ENCODE peak calls at places on chromosomes 13 and 19, in five cellular contexts. J is neuronal stem cell, H is H1, K is trophoblast cell, V is mesenchymal stem cell. R is an unnamed sample.

GRCh38 chr19:23481043-23481442 is 85.8 kb upstream of the ZNF91 start:
- DNase-seq in V (no peak), H (no peak), K (no peak), J (no peak), R (no peak)

GRCh38 chr13:113083402-113084061 is 22.1 kb upstream of the F7 start:
- DNase-seq in H (no peak), V (no peak), J (no peak), K (peak; percentile 85), R (no peak)

GRCh38 chr13:49023441-49023840 is 47.7 kb downstream of the FNDC3A start:
- DNase-seq in K (no peak), V (peak; percentile 34), H (no peak), J (no peak), R (no peak)

GRCh38 chr19:33690461-33691427 is 69.0 kb downstream of the CHST8 start:
- DNase-seq in K (no peak), J (no peak), H (no peak), V (no peak), R (no peak)

GRCh38 chr13:33642374-33643065 is 175.4 kb upstream of the RFC3 start:
- DNase-seq in V (peak; percentile 96), K (peak; percentile 67), H (no peak), J (no peak), R (no peak)

GRCh38 chr13:80054806-80055205 is 286.1 kb downstream of the SPRY2 start:
- DNase-seq in H (no peak), V (peak; percentile 60), K (no peak), J (no peak), R (no peak)

GRCh38 chr19:43316591-43317319 is 36.7 kb upstream of the CD177 start:
- DNase-seq in J (no peak), H (peak; percentile 92), K (peak; percentile 59), V (no peak), R (peak; percentile 92)

GRCh38 chr13:30362869-30363268 is 55.5 kb upstream of the KATNAL1 start:
- DNase-seq in H (no peak), J (no peak), V (no peak), K (no peak), R (no peak)

GRCh38 chr19:6590458-6591319 is at the start of gene CD70:
- DNase-seq in K (no peak), H (peak; percentile 79), J (peak; percentile 44), V (no peak), R (peak; percentile 89)

GRCh38 chr19:11197291-11198174 is at the start of gene KANK2:
- DNase-seq in V (peak; percentile 75), K (peak; percentile 75), H (peak; percentile 95), J (peak; percentile 74), R (peak; percentile 87)

GRCh38 chr19:38283261-38283660 is 18.9 kb downstream of the SPINT2 start:
- DNase-seq in K (no peak), V (no peak), J (no peak), H (no peak), R (no peak)

GRCh38 chr13:100644328-100644727 is 30.3 kb downstream of the TMTC4 start:
- DNase-seq in K (no peak), J (no peak), V (no peak), H (no peak), R (no peak)

GRCh38 chr19:54190942-54191670 is at the start of gene TSEN34:
- DNase-seq in H (peak; percentile 94), K (peak; percentile 83), J (peak; percentile 92), V (peak; percentile 91), R (peak; percentile 84)

GRCh38 chr19:35144600-35145436 is 1.8 kb downstream of the FXYD7 start:
- DNase-seq in H (peak; percentile 82), J (no peak), V (no peak), K (peak; percentile 70), R (peak; percentile 87)

GRCh38 chr13:113732176-113732960 is 26.7 kb upstream of the TMEM255B start:
- DNase-seq in H (no peak), J (no peak), V (no peak), K (no peak), R (no peak)

GRCh38 chr13:111920306-111920931 is 146.5 kb upstream of the SOX1 start:
- DNase-seq in V (no peak), H (no peak), K (no peak), J (no peak), R (peak; percentile 22)

GRCh38 chr13:94480672-94481145 is 1.2 kb upstream of the DCT start:
- DNase-seq in H (no peak), V (peak; percentile 50), J (no peak), K (no peak), R (no peak)

GRCh38 chr13:42064259-42064658 is 15.8 kb downstream of the DGKH start:
- DNase-seq in V (peak; percentile 46), H (no peak), J (no peak), K (no peak), R (no peak)

GRCh38 chr13:101747039-101747438 is 294.6 kb downstream of the ITGBL1 start:
- DNase-seq in K (no peak), J (no peak), V (no peak), H (no peak), R (no peak)

GRCh38 chr19:33502991-33503790 is 18.4 kb downstream of the PEPD start:
- DNase-seq in J (peak; percentile 21), V (no peak), H (no peak), K (no peak), R (no peak)

GRCh38 chr19:3931041-3931440 is 1.8 kb upstream of the NMRK2 start:
- DNase-seq in K (no peak), H (no peak), J (no peak), V (no peak), R (no peak)
- H2BK12ac ChIP-seq in K (no peak overlapping the region), H (no peak overlapping the region), J (no peak overlapping the region), V (no peak overlapping the region), R (no peak overlapping the region)

GRCh38 chr13:76792680-76793334 is 93.4 kb downstream of the KCTD12 start:
- DNase-seq in J (no peak), H (no peak), K (no peak), V (peak; percentile 63), R (no peak)
- H2AFZ ChIP-seq in J (no peak overlapping the region), H (no peak overlapping the region), K (no peak overlapping the region), V (no peak overlapping the region), R (no peak overlapping the region)

GRCh38 chr19:48961673-48962028 is 3.5 kb upstream of the FTL start:
- DNase-seq in V (no peak), J (no peak), K (no peak), H (no peak), R (no peak)

GRCh38 chr19:48963371-48964204 is 1.5 kb upstream of the FTL start:
- DNase-seq in K (no peak), H (peak; percentile 88), V (peak; percentile 86), J (peak; percentile 48), R (peak; percentile 90)

GRCh38 chr19:48962849-48963165 is 2.3 kb upstream of the FTL start:
- DNase-seq in J (no peak), K (no peak), V (no peak), H (no peak), R (no peak)

GRCh38 chr19:48961051-48961649 is 4.0 kb upstream of the FTL start:
- DNase-seq in V (peak; percentile 37), H (peak; percentile 45), K (no peak), J (no peak), R (no peak)

DNA sequence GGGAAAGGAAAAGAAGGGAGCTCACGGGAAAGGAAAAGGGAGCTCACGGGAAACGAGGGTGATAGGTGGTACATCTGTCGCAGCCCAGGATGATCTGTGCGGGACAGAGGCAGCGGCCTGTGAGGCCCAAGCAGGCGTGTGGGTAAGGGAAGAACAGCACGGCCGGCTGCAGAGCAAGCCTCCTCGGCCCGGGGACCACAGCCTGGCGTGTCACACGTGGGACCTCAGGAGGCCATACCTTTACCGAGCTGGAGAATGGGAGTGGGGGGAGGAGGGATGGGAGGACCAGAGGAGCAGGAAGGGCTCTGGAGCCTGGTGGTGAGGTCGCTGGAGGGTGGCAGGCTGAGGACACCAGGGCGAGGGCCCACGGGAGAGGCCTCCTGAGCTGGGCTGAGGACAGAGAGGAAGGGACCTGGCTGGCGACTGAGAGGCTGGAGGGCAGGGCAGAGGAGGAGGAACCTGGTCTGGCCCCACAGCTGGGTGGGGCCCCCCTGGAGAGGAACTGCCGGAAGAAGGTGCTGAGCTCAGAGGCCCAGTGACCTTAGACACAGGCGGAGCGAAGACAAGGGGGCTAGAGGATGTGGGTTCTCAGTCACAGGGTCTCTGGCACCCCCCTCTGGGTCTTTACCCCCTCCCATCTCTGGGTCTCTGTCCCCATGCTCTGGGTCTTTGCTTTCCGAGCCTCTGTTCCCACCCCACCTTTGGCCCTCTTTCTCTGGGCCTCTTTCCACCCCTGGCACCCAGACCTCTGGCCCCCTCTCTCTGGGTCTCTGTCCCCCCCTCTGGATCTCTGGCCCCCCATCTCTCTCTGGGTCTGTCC is 2.9 kb upstream of the FTL start:
- DNase-seq in H (peak; percentile 62), K (no peak), V (peak; percentile 53), J (no peak), R (peak; percentile 71)
- H3K9ac ChIP-seq in H (no peak overlapping the region), K (no peak overlapping the region), V (peak overlapping the region; percentile 45), J (peak overlapping the region; percentile 79), R (no peak overlapping the region)

GRCh38 chr19:47404334-47405196 is 14.8 kb downstream of the MEIS3 start:
- DNase-seq in H (no peak), K (no peak), J (no peak), V (no peak), R (no peak)

GRCh38 chr19:47405197-47405550 is 14.2 kb downstream of the MEIS3 start:
- DNase-seq in K (no peak), V (no peak), J (no peak), H (no peak), R (no peak)

GRCh38 chr19:47402504-47402903 is 16.8 kb downstream of the MEIS3 start:
- DNase-seq in J (no peak), V (no peak), K (no peak), H (no peak), R (no peak)

GRCh38 chr19:47398707-47399106 is 20.6 kb downstream of the MEIS3 start:
- DNase-seq in J (no peak), K (no peak), H (no peak), V (no peak), R (no peak)

DNA sequence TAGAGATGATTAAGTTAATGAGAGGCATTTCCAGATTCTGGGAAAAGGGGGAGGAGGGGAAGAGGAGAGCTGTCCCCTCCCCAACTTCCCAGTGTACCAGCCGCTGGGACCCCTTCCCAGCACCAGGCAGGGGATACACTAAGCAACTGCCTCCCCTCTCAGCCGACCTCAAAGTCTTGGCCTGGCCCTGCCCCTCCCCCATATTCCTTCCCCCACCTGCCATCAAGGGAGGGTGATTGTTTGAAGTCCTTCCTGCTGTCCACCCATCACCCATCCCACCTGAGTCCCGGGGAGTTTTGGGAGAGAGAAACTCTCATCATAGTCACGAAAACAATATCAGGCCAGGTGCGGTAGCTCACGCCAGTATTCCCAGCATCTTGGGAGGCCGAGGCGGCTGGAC is 20.1 kb downstream of the MEIS3 start:
- DNase-seq in K (no peak), J (no peak), V (no peak), H (no peak), R (no peak)
- H2BK12ac ChIP-seq in K (no peak overlapping the region), J (no peak overlapping the region), V (no peak overlapping the region), H (peak overlapping the region; percentile 100), R (no peak overlapping the region)